ENCODE peak calls at places on chromosomes 11 and 22, in four cellular contexts. One of them, this sample, is unnamed.

GRCh38 chr11:11513438-11513837 is 108.4 kb downstream of the GALNT18 start:
- DNase-seq in K562: no peak
- DNase-seq in H1: no peak
- DNase-seq in IMR-90: no peak
- DNase-seq in this sample: no peak

GRCh38 chr11:128686745-128687177 is 7.1 kb upstream of the FLI1 start:
- DNase-seq in IMR-90: peak
- DNase-seq in H1: peak
- DNase-seq in K562: no peak
- DNase-seq in this sample: no peak

GRCh38 chr22:22097727-22098228 is 115.2 kb upstream of the TOP3B start:
- DNase-seq in H1: no peak
- DNase-seq in K562: no peak
- DNase-seq in IMR-90: no peak
- DNase-seq in this sample: no peak

GRCh38 chr11:67024410-67024809 is 1.5 kb downstream of the SYT12 start:
- DNase-seq in K562: no peak
- DNase-seq in IMR-90: no peak
- DNase-seq in H1: no peak
- DNase-seq in this sample: no peak

GRCh38 chr11:62392944-62393628 is 25.7 kb upstream of the SCGB1A1 start:
- DNase-seq in IMR-90: no peak
- DNase-seq in H1: no peak
- DNase-seq in K562: peak
- DNase-seq in this sample: no peak

GRCh38 chr22:23565288-23565941 is 14.7 kb downstream of the IGLL1 start:
- DNase-seq in H1: peak
- DNase-seq in K562: no peak
- DNase-seq in IMR-90: no peak
- DNase-seq in this sample: no peak

GRCh38 chr11:121572581-121573059 is 119.9 kb upstream of the SORL1-AS1 start:
- DNase-seq in K562: no peak
- DNase-seq in H1: no peak
- DNase-seq in IMR-90: no peak
- DNase-seq in this sample: no peak

GRCh38 chr11:77819921-77820564 is 479 bp downstream of the RSF1 start:
- DNase-seq in IMR-90: peak
- DNase-seq in K562: peak
- DNase-seq in H1: peak
- DNase-seq in this sample: no peak

GRCh38 chr11:63915961-63916836 is 765 bp downstream of the RCOR2 start:
- DNase-seq in H1: peak
- DNase-seq in IMR-90: no peak
- DNase-seq in K562: peak
- DNase-seq in this sample: no peak

GRCh38 chr22:38957046-38957770 is at the start of gene APOBEC3A:
- DNase-seq in K562: no peak
- DNase-seq in H1: no peak
- DNase-seq in IMR-90: no peak
- DNase-seq in this sample: no peak

GRCh38 chr11:128235446-128235845 is 351.9 kb downstream of the ETS1 start:
- DNase-seq in K562: no peak
- DNase-seq in IMR-90: no peak
- DNase-seq in H1: no peak
- DNase-seq in this sample: no peak

GRCh38 chr11:40292636-40293585 is 1166.5 kb downstream of the LRRC4C start:
- DNase-seq in H1: peak
- DNase-seq in IMR-90: no peak
- DNase-seq in K562: no peak
- DNase-seq in this sample: no peak

GRCh38 chr11:65102142-65103095 is 6.4 kb downstream of the VPS51 start:
- DNase-seq in IMR-90: peak
- DNase-seq in K562: no peak
- DNase-seq in H1: no peak
- DNase-seq in this sample: no peak

GRCh38 chr11:22163394-22163797 is 29.5 kb upstream of the ANO5 start:
- DNase-seq in IMR-90: no peak
- DNase-seq in H1: no peak
- DNase-seq in K562: no peak
- DNase-seq in this sample: peak

GRCh38 chr11:87330072-87330678 is 292.4 kb downstream of the TMEM135 start:
- DNase-seq in H1: no peak
- DNase-seq in K562: no peak
- DNase-seq in IMR-90: no peak
- DNase-seq in this sample: no peak

GRCh38 chr22:44587911-44588310 is 89.9 kb upstream of the RTL6 start:
- DNase-seq in K562: no peak
- DNase-seq in H1: no peak
- DNase-seq in IMR-90: no peak
- DNase-seq in this sample: no peak

GRCh38 chr11:76750067-76750466 is 33.1 kb upstream of the TSKU start:
- DNase-seq in K562: no peak
- DNase-seq in IMR-90: no peak
- DNase-seq in H1: no peak
- DNase-seq in this sample: no peak

GRCh38 chr11:120182790-120183491 is 27.9 kb upstream of the OAF start:
- DNase-seq in K562: no peak
- DNase-seq in IMR-90: no peak
- DNase-seq in H1: peak
- DNase-seq in this sample: no peak

GRCh38 chr11:1152316-1153104 is 5.2 kb upstream of the MUC5AC start:
- DNase-seq in H1: no peak
- DNase-seq in IMR-90: peak
- DNase-seq in K562: no peak
- DNase-seq in this sample: no peak

GRCh38 chr11:75325713-75326438 is 25.6 kb downstream of the ARRB1 start:
- DNase-seq in IMR-90: peak
- DNase-seq in K562: peak
- DNase-seq in H1: no peak
- DNase-seq in this sample: no peak

GRCh38 chr22:30864441-30865420 is 103.8 kb downstream of the MORC2 start:
- DNase-seq in IMR-90: no peak
- DNase-seq in K562: peak
- DNase-seq in H1: peak
- DNase-seq in this sample: no peak

GRCh38 chr11:73107597-73107996 is 34.5 kb downstream of the FCHSD2 start:
- DNase-seq in H1: no peak
- DNase-seq in IMR-90: no peak
- DNase-seq in K562: no peak
- DNase-seq in this sample: no peak

GRCh38 chr11:47375546-47376085 is 2.7 kb downstream of the SPI1 start:
- DNase-seq in K562: no peak
- DNase-seq in H1: no peak
- DNase-seq in IMR-90: no peak
- DNase-seq in this sample: no peak

GRCh38 chr11:116529681-116530080 is 243.1 kb downstream of the BUD13 start:
- DNase-seq in H1: no peak
- DNase-seq in IMR-90: no peak
- DNase-seq in K562: no peak
- DNase-seq in this sample: no peak

GRCh38 chr11:119041821-119042514 is 11.3 kb upstream of the SLC37A4 start:
- DNase-seq in IMR-90: peak
- DNase-seq in H1: no peak
- DNase-seq in K562: no peak
- DNase-seq in this sample: no peak

GRCh38 chr11:66113132-66113856 is 43.2 kb downstream of the PACS1 start:
- DNase-seq in H1: no peak
- DNase-seq in K562: no peak
- DNase-seq in IMR-90: peak
- DNase-seq in this sample: no peak

GRCh38 chr11:65378208-65378927 is 4.1 kb downstream of the SLC25A45 start:
- DNase-seq in IMR-90: no peak
- DNase-seq in K562: no peak
- DNase-seq in H1: no peak
- DNase-seq in this sample: no peak

GRCh38 chr22:18067548-18068341 is 10.0 kb upstream of the PEX26 start:
- DNase-seq in IMR-90: no peak
- DNase-seq in K562: no peak
- DNase-seq in H1: no peak
- DNase-seq in this sample: no peak

GRCh38 chr11:87194985-87195820 is 157.5 kb downstream of the TMEM135 start:
- DNase-seq in IMR-90: no peak
- DNase-seq in K562: no peak
- DNase-seq in H1: no peak
- DNase-seq in this sample: no peak

GRCh38 chr11:42524534-42525227 is 787.1 kb upstream of the API5 start:
- DNase-seq in IMR-90: no peak
- DNase-seq in K562: peak
- DNase-seq in H1: peak
- DNase-seq in this sample: peak

GRCh38 chr22:38754247-38755154 is 1.3 kb downstream of the SUN2 start:
- DNase-seq in IMR-90: peak
- DNase-seq in K562: no peak
- DNase-seq in H1: peak
- DNase-seq in this sample: no peak

GRCh38 chr11:65224939-65225283 is 36.9 kb upstream of the POLA2 start:
- DNase-seq in K562: peak
- DNase-seq in H1: no peak
- DNase-seq in IMR-90: peak
- DNase-seq in this sample: no peak

GRCh38 chr22:21623402-21623970 is 6.3 kb downstream of the YDJC start:
- DNase-seq in K562: no peak
- DNase-seq in IMR-90: no peak
- DNase-seq in H1: no peak
- DNase-seq in this sample: no peak

GRCh38 chr22:47634342-47634741 is 871.9 kb downstream of the TBC1D22A start:
- DNase-seq in K562: no peak
- DNase-seq in H1: no peak
- DNase-seq in IMR-90: no peak
- DNase-seq in this sample: no peak
- TF ChIP-seq CHD1 in K562: no peak
- TF ChIP-seq CHD1 in H1: no peak
- TF ChIP-seq CHD1 in IMR-90: no peak
- TF ChIP-seq CHD1 in this sample: no peak

GRCh38 chr11:111819161-111820058 is 52.0 kb downstream of the ALG9 start:
- DNase-seq in IMR-90: peak
- DNase-seq in K562: no peak
- DNase-seq in H1: no peak
- DNase-seq in this sample: no peak
- TF ChIP-seq CHD1 in IMR-90: no peak
- TF ChIP-seq CHD1 in K562: no peak
- TF ChIP-seq CHD1 in H1: no peak
- TF ChIP-seq CHD1 in this sample: no peak

GRCh38 chr11:2932850-2933251 is 3.6 kb upstream of the PHLDA2 start:
- DNase-seq in IMR-90: peak
- DNase-seq in H1: no peak
- DNase-seq in K562: no peak
- DNase-seq in this sample: no peak
- TF ChIP-seq CHD1 in IMR-90: no peak
- TF ChIP-seq CHD1 in H1: no peak
- TF ChIP-seq CHD1 in K562: no peak
- TF ChIP-seq CHD1 in this sample: no peak

GRCh38 chr11:117546431-117547160 is 218.9 kb downstream of the CEP164 start:
- DNase-seq in H1: no peak
- DNase-seq in K562: no peak
- DNase-seq in IMR-90: no peak
- DNase-seq in this sample: no peak

GRCh38 chr11:117545706-117546105 is 218.1 kb downstream of the CEP164 start:
- DNase-seq in K562: no peak
- DNase-seq in H1: no peak
- DNase-seq in IMR-90: no peak
- DNase-seq in this sample: no peak

GRCh38 chr11:117548876-117549275 is 221.2 kb downstream of the CEP164 start:
- DNase-seq in K562: no peak
- DNase-seq in H1: no peak
- DNase-seq in IMR-90: no peak
- DNase-seq in this sample: no peak

GRCh38 chr11:117547188-117547831 is 219.7 kb downstream of the CEP164 start:
- DNase-seq in H1: no peak
- DNase-seq in K562: no peak
- DNase-seq in IMR-90: no peak
- DNase-seq in this sample: no peak

DNA sequence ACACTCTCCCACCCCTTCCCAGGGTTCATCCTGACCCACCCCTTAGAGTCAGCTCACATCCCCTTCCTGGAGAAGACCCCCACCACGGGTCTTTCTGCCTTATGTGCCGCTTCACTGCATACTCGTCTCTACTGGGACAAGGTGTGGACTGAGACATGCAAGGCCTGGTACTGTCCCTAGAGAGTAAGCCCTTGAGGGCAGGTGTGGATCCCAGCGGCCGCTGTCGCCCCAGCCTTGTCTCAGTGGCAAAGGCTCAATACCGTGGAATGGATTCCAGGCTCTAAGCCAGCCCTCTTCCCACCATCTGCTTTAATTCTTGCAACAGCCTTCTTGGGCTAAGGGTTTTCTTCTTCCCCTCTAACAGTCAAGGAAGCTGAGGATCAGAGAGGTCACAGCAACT is 220.3 kb downstream of the CEP164 start:
- DNase-seq in IMR-90: no peak
- DNase-seq in K562: no peak
- DNase-seq in H1: no peak
- DNase-seq in this sample: no peak
- TF ChIP-seq CHD1 in IMR-90: no peak
- TF ChIP-seq CHD1 in K562: no peak
- TF ChIP-seq CHD1 in H1: no peak
- TF ChIP-seq CHD1 in this sample: no peak

GRCh38 chr11:9092846-9093778 is 1.7 kb upstream of the SCUBE2 start:
- DNase-seq in H1: no peak
- DNase-seq in K562: no peak
- DNase-seq in IMR-90: no peak
- DNase-seq in this sample: no peak

GRCh38 chr11:9090488-9091043 is 833 bp downstream of the SCUBE2 start:
- DNase-seq in H1: no peak
- DNase-seq in IMR-90: no peak
- DNase-seq in K562: no peak
- DNase-seq in this sample: no peak

GRCh38 chr11:9092085-9092484 is 686 bp upstream of the SCUBE2 start:
- DNase-seq in IMR-90: no peak
- DNase-seq in K562: no peak
- DNase-seq in H1: no peak
- DNase-seq in this sample: no peak

GRCh38 chr11:9089636-9090035 is 1.8 kb downstream of the SCUBE2 start:
- DNase-seq in IMR-90: no peak
- DNase-seq in H1: no peak
- DNase-seq in K562: no peak
- DNase-seq in this sample: no peak

GRCh38 chr11:9091044-9091936 is at the start of gene SCUBE2:
- DNase-seq in K562: peak
- DNase-seq in IMR-90: no peak
- DNase-seq in H1: peak
- DNase-seq in this sample: no peak
- TF ChIP-seq CHD1 in K562: no peak
- TF ChIP-seq CHD1 in IMR-90: no peak
- TF ChIP-seq CHD1 in H1: no peak
- TF ChIP-seq CHD1 in this sample: no peak

GRCh38 chr11:26613759-26614158 is 41.7 kb upstream of the MUC15 start:
- DNase-seq in K562: no peak
- DNase-seq in H1: no peak
- DNase-seq in IMR-90: no peak
- DNase-seq in this sample: no peak
- TF ChIP-seq CHD1 in K562: no peak
- TF ChIP-seq CHD1 in H1: no peak
- TF ChIP-seq CHD1 in IMR-90: no peak
- TF ChIP-seq CHD1 in this sample: no peak

GRCh38 chr11:93849201-93849600 is 1.2 kb downstream of the VSTM5 start:
- DNase-seq in IMR-90: no peak
- DNase-seq in H1: no peak
- DNase-seq in K562: no peak
- DNase-seq in this sample: no peak
- TF ChIP-seq CHD1 in IMR-90: no peak
- TF ChIP-seq CHD1 in H1: no peak
- TF ChIP-seq CHD1 in K562: no peak
- TF ChIP-seq CHD1 in this sample: no peak